ENCODE peak calls at places on chromosome 5, in six cellular contexts. F is ovary, S is spleen, I is prostate gland, J is NCI-H1694, V is Right ventricle myocardium superior. B is an unnamed sample.

GRCh38 chr5:159877087-159877486 is 39.2 kb upstream of the ADRA1B start:
- DNase-seq in F (no peak), S (no peak), I (no peak), J (no peak), V (no peak), B (no peak)

GRCh38 chr5:58399951-58400350 is 59.9 kb downstream of the PLK2 start:
- DNase-seq in F (no peak), S (no peak), I (no peak), J (no peak), V (no peak), B (no peak)

GRCh38 chr5:150789943-150790611 is 11.5 kb downstream of the SMIM3 start:
- DNase-seq in F (peak), S (no peak), I (peak), J (no peak), V (peak), B (no peak)

GRCh38 chr5:167964529-167964928 is 326.9 kb upstream of the WWC1 start:
- DNase-seq in F (no peak), S (no peak), I (no peak), J (no peak), V (no peak), B (no peak)

GRCh38 chr5:116242363-116242762 is 157.5 kb downstream of the COMMD10 start:
- DNase-seq in F (no peak), S (no peak), I (no peak), J (no peak), V (no peak), B (no peak)

GRCh38 chr5:96761618-96762017 is 46.1 kb downstream of the ERAP1 start:
- DNase-seq in F (no peak), S (no peak), I (no peak), J (no peak), V (no peak), B (no peak)

GRCh38 chr5:44332360-44332971 is 56.8 kb downstream of the FGF10 start:
- DNase-seq in F (no peak), S (no peak), I (no peak), J (peak), V (no peak), B (no peak)

GRCh38 chr5:32090755-32091128 is 83.4 kb downstream of the GOLPH3 start:
- DNase-seq in F (peak), S (no peak), I (no peak), J (no peak), V (no peak), B (no peak)

GRCh38 chr5:126883801-126884200 is 106.9 kb downstream of the LMNB1 start:
- DNase-seq in F (no peak), S (no peak), I (no peak), J (no peak), V (no peak), B (no peak)

GRCh38 chr5:154618696-154619095 is 136.5 kb upstream of the LARP1 start:
- DNase-seq in F (no peak), S (no peak), I (no peak), J (no peak), V (no peak), B (no peak)

GRCh38 chr5:92885950-92886349 is 695.1 kb downstream of the NR2F1-AS1 start:
- DNase-seq in F (peak), S (no peak), I (no peak), J (no peak), V (no peak), B (peak)

GRCh38 chr5:86880344-86880743 is 262.6 kb downstream of the COX7C start:
- DNase-seq in F (no peak), S (no peak), I (no peak), J (no peak), V (no peak), B (no peak)

GRCh38 chr5:31064215-31064614 is 129.3 kb upstream of the CDH6 start:
- DNase-seq in F (no peak), S (no peak), I (no peak), J (no peak), V (no peak), B (no peak)

GRCh38 chr5:176985516-176985915 is 21.1 kb downstream of the UIMC1 start:
- DNase-seq in F (no peak), S (peak), I (no peak), J (no peak), V (no peak), B (no peak)

GRCh38 chr5:57172466-57172961 is 1.3 kb upstream of the GPBP1 start:
- DNase-seq in F (no peak), S (no peak), I (no peak), J (no peak), V (no peak), B (no peak)

GRCh38 chr5:94045839-94046782 is 304.7 kb upstream of the POU5F2 start:
- DNase-seq in F (no peak), S (no peak), I (no peak), J (no peak), V (no peak), B (no peak)

GRCh38 chr5:37812365-37812764 is 27.5 kb downstream of the GDNF start:
- DNase-seq in F (no peak), S (no peak), I (no peak), J (no peak), V (no peak), B (no peak)

GRCh38 chr5:124748687-124749594 is 2.5 kb upstream of the ZNF608 start:
- DNase-seq in F (peak), S (peak), I (peak), J (peak), V (peak), B (no peak)

GRCh38 chr5:129917224-129917623 is 13.0 kb downstream of the CHSY3 start:
- DNase-seq in F (no peak), S (no peak), I (no peak), J (no peak), V (no peak), B (no peak)

GRCh38 chr5:142881076-142881466 is 110.9 kb downstream of the ARHGAP26 start:
- DNase-seq in F (no peak), S (peak), I (no peak), J (no peak), V (no peak), B (no peak)

GRCh38 chr5:78899922-78900362 is 85.2 kb downstream of the ARSB start:
- DNase-seq in F (no peak), S (no peak), I (no peak), J (peak), V (no peak), B (no peak)

GRCh38 chr5:19802686-19803085 is 185.3 kb downstream of the CDH18 start:
- DNase-seq in F (no peak), S (no peak), I (no peak), J (no peak), V (no peak), B (no peak)

GRCh38 chr5:42531611-42532010 is 108.4 kb downstream of the GHR start:
- DNase-seq in F (no peak), S (no peak), I (no peak), J (no peak), V (no peak), B (no peak)

GRCh38 chr5:101590384-101590783 is 687.3 kb upstream of the ST8SIA4 start:
- DNase-seq in F (no peak), S (no peak), I (no peak), J (no peak), V (no peak), B (no peak)

GRCh38 chr5:151319334-151319733 is 15.8 kb upstream of the SLC36A3 start:
- DNase-seq in F (peak), S (no peak), I (no peak), J (no peak), V (peak), B (no peak)

GRCh38 chr5:124816381-124816780 is 69.9 kb upstream of the ZNF608 start:
- DNase-seq in F (no peak), S (no peak), I (no peak), J (no peak), V (no peak), B (no peak)